ENCODE peak calls at places on chromosomes 12 and 14, in eight cellular contexts. W is bronchial epithelial cell; B is stimulated activated CD4-positive, alpha-beta T cell treated with anti-CD3 and anti-CD28 coated beads, Interleukin-2, amount 100 ng/mL, for 48 hours; X is WTC11; H is small intestine; R is NCI-H1105; V is RCC 7860; C is dorsolateral prefrontal cortex. L is an unnamed sample.

GRCh38 chr14:92670177-92670576 is 78.2 kb downstream of the LGMN start:
- DNase-seq in W (no peak), B (no peak), X (no peak), H (peak), R (no peak), V (no peak), C (no peak), L (no peak)

GRCh38 chr14:59511916-59512530 is 27.7 kb downstream of the JKAMP start:
- DNase-seq in W (peak), B (no peak), X (peak), H (no peak), R (peak), V (no peak), C (no peak), L (peak)

GRCh38 chr12:52677671-52678070 is 2.5 kb downstream of the KRT1 start:
- DNase-seq in W (no peak), B (no peak), X (no peak), H (no peak), R (no peak), V (no peak), C (no peak), L (no peak)

GRCh38 chr12:3587402-3588013 is 96.5 kb downstream of the PRMT8 start:
- DNase-seq in W (no peak), B (no peak), X (no peak), H (no peak), R (no peak), V (no peak), C (no peak), L (no peak)

GRCh38 chr14:30874999-30875787 is 834 bp downstream of the COCH start:
- DNase-seq in W (no peak), B (no peak), X (peak), H (no peak), R (peak), V (no peak), C (no peak), L (no peak)

GRCh38 chr14:68507544-68508081 is 285.3 kb downstream of the ZFP36L1 start:
- DNase-seq in W (no peak), B (no peak), X (no peak), H (peak), R (no peak), V (no peak), C (no peak), L (no peak)

GRCh38 chr12:104495786-104496185 is 39.0 kb downstream of the CHST11 start:
- DNase-seq in W (no peak), B (no peak), X (no peak), H (no peak), R (no peak), V (no peak), C (no peak), L (no peak)

GRCh38 chr12:109115758-109116610 is at the start of gene ACACB:
- DNase-seq in W (no peak), B (no peak), X (no peak), H (peak), R (peak), V (no peak), C (peak), L (no peak)

GRCh38 chr14:53619625-53620324 is 336.9 kb downstream of the BMP4 start:
- DNase-seq in W (peak), B (no peak), X (no peak), H (no peak), R (no peak), V (no peak), C (no peak), L (no peak)